ENCODE peak calls at places on chromosomes 5 and 9, in eight cellular contexts. L is Calu3, O is HepG2, X is sigmoid colon, Y is hepatocyte, Z is AG10803, R is pancreas, D is fibroblast of lung. M is an unnamed sample.

GRCh38 chr9:130327070-130327780 is 61.7 kb downstream of the HMCN2 start:
- DNase-seq in Y (no peak), X (no peak), O (no peak), Z (no peak), D (no peak), L (no peak), R (no peak), M (no peak)

GRCh38 chr5:67363195-67363594 is 166.6 kb upstream of the CD180 start:
- DNase-seq in X (no peak), D (no peak), Y (no peak), L (no peak), O (no peak), Z (no peak), R (no peak), M (no peak)

GRCh38 chr5:32714836-32715235 is 3.7 kb downstream of the NPR3 start:
- DNase-seq in R (no peak), D (peak; percentile 51), O (no peak), L (no peak), Y (no peak), X (no peak), Z (peak; percentile 22), M (no peak)

GRCh38 chr5:143729334-143729946 is 82.5 kb upstream of the HMHB1 start:
- DNase-seq in L (no peak), O (no peak), Z (no peak), X (no peak), Y (no peak), R (no peak), D (no peak), M (no peak)

GRCh38 chr5:171520300-171521170 is 101.1 kb downstream of the FGF18 start:
- DNase-seq in R (no peak), D (peak; percentile 66), Y (peak; percentile 48), O (no peak), X (no peak), L (peak; percentile 41), Z (peak; percentile 32), M (no peak)

GRCh38 chr5:168689278-168689677 is 110.1 kb upstream of the PANK3 start:
- DNase-seq in O (no peak), R (no peak), L (no peak), Z (no peak), X (no peak), Y (no peak), D (no peak), M (no peak)

GRCh38 chr5:147578228-147579024 is 68.6 kb upstream of the DPYSL3 start:
- DNase-seq in O (peak; percentile 41), X (no peak), Z (peak; percentile 60), Y (peak; percentile 74), R (no peak), D (peak; percentile 78), L (peak; percentile 42), M (no peak)

GRCh38 chr5:55226934-55227737 is at the start of gene MCIDAS:
- DNase-seq in L (peak; percentile 87), R (peak; percentile 85), O (no peak), X (no peak), D (no peak), Y (peak; percentile 76), Z (peak; percentile 13), M (no peak)

GRCh38 chr9:72443855-72444254 is 77.6 kb upstream of the TMC1 start:
- DNase-seq in O (no peak), R (no peak), Z (no peak), X (no peak), L (no peak), D (no peak), Y (no peak), M (no peak)

GRCh38 chr5:8462565-8462964 is 593.6 kb downstream of the MTRR start:
- DNase-seq in D (no peak), X (no peak), R (no peak), O (no peak), Y (no peak), L (no peak), Z (no peak), M (no peak)

GRCh38 chr9:13209498-13209897 is 70.0 kb downstream of the MPDZ start:
- DNase-seq in D (no peak), X (no peak), O (no peak), Y (no peak), Z (no peak), R (no peak), L (no peak), M (no peak)

GRCh38 chr5:168076561-168076991 is 214.9 kb upstream of the WWC1 start:
- DNase-seq in Y (peak; percentile 56), O (peak; percentile 16), R (peak; percentile 17), D (peak; percentile 67), Z (peak; percentile 96), X (peak; percentile 74), L (peak; percentile 57), M (peak; percentile 8)

GRCh38 chr5:157459715-157460599 is at the start of gene NIPAL4:
- DNase-seq in D (no peak), R (no peak), Z (no peak), Y (peak; percentile 48), O (no peak), L (peak; percentile 59), X (peak; percentile 76), M (no peak)

GRCh38 chr5:109921735-109922395 is 232.1 kb downstream of the MAN2A1 start:
- DNase-seq in Y (no peak), D (no peak), O (no peak), R (no peak), Z (no peak), L (no peak), X (no peak), M (no peak)

GRCh38 chr5:14112998-14113652 is 30.0 kb upstream of the TRIO start:
- DNase-seq in D (no peak), X (no peak), Y (peak; percentile 48), R (no peak), O (peak; percentile 31), Z (no peak), L (no peak), M (no peak)

GRCh38 chr5:125316913-125317545 is 570.6 kb upstream of the ZNF608 start:
- DNase-seq in Y (no peak), L (no peak), O (no peak), D (no peak), X (no peak), R (no peak), Z (no peak), M (no peak)

GRCh38 chr9:8365029-8365428 is 565.5 kb upstream of the DMAC1 start:
- DNase-seq in Y (peak; percentile 47), L (peak; percentile 7), Z (peak; percentile 4), D (peak; percentile 79), O (no peak), R (no peak), X (no peak), M (no peak)

GRCh38 chr5:120464627-120465280 is 654 bp downstream of the PRR16 start:
- DNase-seq in D (peak; percentile 83), X (peak; percentile 75), O (no peak), Y (peak; percentile 52), R (peak; percentile 18), Z (peak; percentile 81), L (peak; percentile 34), M (no peak)

GRCh38 chr9:94772128-94772527 is 45.6 kb downstream of the AOPEP start:
- DNase-seq in O (no peak), R (no peak), Z (no peak), L (no peak), D (no peak), Y (no peak), X (no peak), M (no peak)

GRCh38 chr5:132436936-132437335 is 53.6 kb downstream of the IRF1 start:
- DNase-seq in D (no peak), L (no peak), O (no peak), X (no peak), Z (no peak), Y (no peak), R (no peak), M (no peak)
- TF ChIP-seq CTCF in D (no peak), L (no peak), O (no peak), X (no peak), Z (no peak), Y (no peak), R (no peak), M (no peak)

DNA sequence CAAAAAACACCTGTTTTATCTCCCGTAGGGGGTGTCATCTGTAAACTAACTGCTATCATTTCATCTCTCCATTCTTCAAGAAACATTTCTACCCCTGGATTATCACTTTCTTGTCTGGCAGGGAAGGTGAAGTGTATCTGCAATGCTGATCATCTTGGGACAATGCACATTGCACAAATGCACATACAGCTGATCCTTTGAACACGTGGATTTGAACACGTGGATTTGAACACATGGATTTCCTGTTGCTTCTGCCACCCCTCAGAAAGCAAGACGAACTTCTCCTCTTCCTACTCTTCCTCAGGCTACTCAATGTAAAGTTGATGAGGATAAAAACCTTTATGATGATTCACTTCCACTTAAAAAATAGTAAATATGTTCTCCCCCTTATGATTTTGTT is 147.4 kb upstream of the PRLR start:
- DNase-seq in O (no peak), D (no peak), X (no peak), Y (no peak), R (no peak), L (no peak), Z (no peak), M (no peak)
- TF ChIP-seq CTCF in O (no peak), D (no peak), X (no peak), Y (no peak), R (no peak), L (no peak), Z (no peak), M (no peak)

GRCh38 chr9:70802206-70802605 is 319.2 kb downstream of the TRPM3 start:
- DNase-seq in L (no peak), Y (no peak), O (no peak), D (peak; percentile 22), R (no peak), Z (peak; percentile 76), X (no peak), M (no peak)

GRCh38 chr9:70805953-70806352 is 315.5 kb downstream of the TRPM3 start:
- DNase-seq in Z (no peak), R (no peak), Y (no peak), X (no peak), L (no peak), D (no peak), O (no peak), M (no peak)

GRCh38 chr9:70806872-70807271 is 314.5 kb downstream of the TRPM3 start:
- DNase-seq in O (no peak), Y (no peak), L (no peak), R (no peak), X (no peak), Z (no peak), D (no peak), M (no peak)

GRCh38 chr9:70798018-70798417 is 323.4 kb downstream of the TRPM3 start:
- DNase-seq in O (no peak), Y (no peak), D (no peak), X (no peak), Z (no peak), R (no peak), L (no peak), M (no peak)

GRCh38 chr9:70802758-70803436 is 318.5 kb downstream of the TRPM3 start:
- DNase-seq in O (no peak), R (no peak), D (no peak), L (no peak), Y (no peak), Z (no peak), X (no peak), M (no peak)
- TF ChIP-seq CTCF in O (no peak), R (no peak), D (no peak), L (no peak), Y (no peak), Z (no peak), X (no peak), M (no peak)

DNA sequence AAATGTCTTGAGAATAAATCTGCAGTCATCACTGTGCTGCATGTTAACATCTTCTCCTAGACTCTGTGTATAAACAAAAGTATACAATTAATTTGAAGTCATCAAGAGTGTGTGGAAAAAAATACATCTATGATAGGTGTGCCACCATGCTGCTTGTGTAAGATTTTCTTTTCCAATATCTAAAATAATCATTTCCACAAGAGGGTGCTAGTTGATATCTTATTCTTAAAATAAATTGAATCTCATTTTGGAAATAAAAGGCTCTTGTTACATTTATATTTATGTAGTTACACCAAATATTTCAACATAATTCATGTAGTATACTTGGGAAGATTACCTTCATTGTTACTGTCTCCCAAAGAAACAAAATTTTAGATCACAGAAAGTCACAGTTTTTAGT is 14.1 kb upstream of the MOCS2 start:
- DNase-seq in O (no peak), X (no peak), Y (no peak), Z (peak; percentile 37), L (no peak), R (no peak), D (peak; percentile 52), M (no peak)
- TF ChIP-seq CTCF in O (no peak), X (no peak), Y (peak; percentile 41), Z (peak; percentile 47), L (no peak), R (no peak), D (no peak), M (peak; percentile 17)

M was measured in AG09319.